ENCODE peak calls at places on chromosomes 1 and 21, in ten cellular contexts. K is fibroblast of mammary gland; W is GM10248; H is foreskin fibroblast; C is amniotic stem cell; U is B cell; Y is naive thymus-derived CD4-positive, alpha-beta T cell; N is IMR-90; I is mesendoderm; F is anterior cingulate cortex. L is an unnamed sample.

GRCh38 chr1:11285883-11286734 is 13.1 kb downstream of the UBIAD1 start:
- DNase-seq in W (no peak), N (peak), H (no peak), C (no peak), Y (no peak), K (peak), I (no peak), U (no peak), F (peak), L (no peak)

GRCh38 chr1:199129247-199129646 is 490.4 kb downstream of the PTPRC start:
- DNase-seq in Y (no peak), F (no peak), N (peak), I (no peak), H (no peak), U (no peak), C (no peak), W (no peak), K (peak), L (no peak)

GRCh38 chr1:51648180-51649109 is 31.6 kb downstream of the OSBPL9 start:
- DNase-seq in I (peak), W (no peak), U (no peak), K (peak), F (no peak), C (peak), Y (no peak), H (peak), N (peak), L (peak)

GRCh38 chr1:157287462-157287861 is 149.3 kb upstream of the ETV3 start:
- DNase-seq in U (no peak), Y (no peak), N (no peak), F (no peak), K (no peak), C (no peak), I (no peak), W (no peak), H (no peak), L (no peak)

GRCh38 chr1:26694185-26694572 is 1.6 kb upstream of the ARID1A start:
- DNase-seq in N (no peak), C (no peak), W (no peak), Y (no peak), U (no peak), H (no peak), I (peak), F (no peak), K (no peak), L (no peak)

GRCh38 chr1:53572061-53572801 is 113.0 kb downstream of the DMRTB1 start:
- DNase-seq in F (no peak), K (no peak), W (no peak), Y (no peak), U (no peak), H (peak), I (peak), N (peak), C (peak), L (no peak)

GRCh38 chr1:202586018-202586821 is 124.0 kb downstream of the SYT2 start:
- DNase-seq in H (no peak), N (peak), K (peak), W (no peak), F (no peak), U (peak), C (no peak), Y (no peak), I (peak), L (peak)

GRCh38 chr1:19210772-19211549 is 895 bp upstream of the UBR4 start:
- DNase-seq in F (no peak), U (no peak), W (no peak), I (peak), K (peak), H (no peak), Y (no peak), N (peak), C (no peak), L (no peak)

GRCh38 chr1:34268311-34269042 is 91.8 kb downstream of the C1orf94 start:
- DNase-seq in C (peak), U (no peak), W (no peak), I (peak), K (peak), N (peak), Y (no peak), F (peak), H (peak), L (no peak)

GRCh38 chr1:183209533-183210158 is 23.6 kb downstream of the LAMC2 start:
- DNase-seq in C (peak), U (no peak), I (peak), Y (no peak), N (peak), K (peak), W (peak), F (no peak), H (peak), L (no peak)

GRCh38 chr1:201970334-201971159 is 11.9 kb upstream of the RNPEP start:
- DNase-seq in U (no peak), I (no peak), F (no peak), H (no peak), N (peak), Y (no peak), C (no peak), W (no peak), K (peak), L (no peak)

GRCh38 chr1:25435315-25436103 is 4.8 kb downstream of the MACO1 start:
- DNase-seq in I (no peak), Y (no peak), F (no peak), N (no peak), K (peak), W (peak), C (no peak), H (no peak), U (no peak), L (no peak)

GRCh38 chr1:37394574-37395464 is 79.6 kb upstream of the ZC3H12A start:
- DNase-seq in I (peak), W (no peak), K (no peak), U (no peak), N (no peak), F (no peak), Y (no peak), H (no peak), C (no peak), L (no peak)

GRCh38 chr1:244057474-244058385 is 6.6 kb downstream of the ZBTB18 start:
- DNase-seq in F (no peak), U (no peak), K (no peak), W (no peak), I (peak), N (no peak), C (no peak), Y (no peak), H (no peak), L (no peak)

GRCh38 chr1:202994756-202995155 is 12.4 kb upstream of the TMEM183A start:
- DNase-seq in K (no peak), C (no peak), N (no peak), W (no peak), Y (no peak), H (no peak), U (no peak), I (no peak), F (no peak), L (no peak)

GRCh38 chr1:14866841-14867626 is 268.5 kb downstream of the KAZN start:
- DNase-seq in Y (no peak), F (no peak), H (no peak), W (no peak), N (no peak), C (no peak), U (no peak), K (no peak), I (no peak), L (no peak)

GRCh38 chr1:163162281-163162937 is 40.3 kb downstream of the RGS5 start:
- DNase-seq in W (no peak), C (no peak), I (no peak), H (peak), U (no peak), K (peak), N (peak), F (no peak), Y (no peak), L (no peak)

GRCh38 chr1:93816970-93817738 is 61.9 kb downstream of the DNTTIP2 start:
- DNase-seq in C (peak), K (peak), F (no peak), H (peak), Y (no peak), W (no peak), N (peak), I (peak), U (peak), L (peak)

GRCh38 chr1:29542476-29543015 is 306.2 kb downstream of the PTPRU start:
- DNase-seq in H (no peak), C (no peak), W (no peak), Y (no peak), N (no peak), U (no peak), F (no peak), K (no peak), I (no peak), L (no peak)

GRCh38 chr1:31712625-31713024 is 8.8 kb upstream of the COL16A1 start:
- DNase-seq in C (peak), K (peak), F (no peak), W (no peak), U (no peak), Y (no peak), N (peak), I (peak), H (peak), L (no peak)

GRCh38 chr21:46065993-46066842 is 31.7 kb upstream of the COL6A2 start:
- DNase-seq in I (no peak), C (no peak), W (no peak), N (peak), U (no peak), Y (no peak), F (no peak), K (no peak), H (no peak), L (no peak)

GRCh38 chr1:182909578-182909977 is 43.4 kb downstream of the SHCBP1L start:
- DNase-seq in C (no peak), U (no peak), N (no peak), I (no peak), F (no peak), K (no peak), H (no peak), W (no peak), Y (no peak), L (no peak)

GRCh38 chr21:43611598-43612369 is 47.5 kb downstream of the HSF2BP start:
- DNase-seq in I (peak), K (peak), C (no peak), N (peak), F (no peak), H (peak), U (peak), W (peak), Y (no peak), L (peak)

GRCh38 chr1:7424352-7424890 is 346.7 kb upstream of the VAMP3 start:
- DNase-seq in U (no peak), C (no peak), H (no peak), W (no peak), F (no peak), N (peak), I (no peak), K (no peak), Y (no peak), L (no peak)

GRCh38 chr1:9289090-9289534 is 3.6 kb upstream of the SPSB1 start:
- DNase-seq in W (peak), C (no peak), K (peak), I (peak), N (peak), Y (peak), H (peak), U (no peak), F (no peak), L (peak)

GRCh38 chr1:32201011-32201855 is 838 bp downstream of the CCDC28B start:
- DNase-seq in K (peak), I (peak), Y (peak), H (peak), W (peak), F (peak), C (peak), N (peak), U (peak), L (no peak)

GRCh38 chr1:62327360-62328051 is 8.3 kb upstream of the KANK4 start:
- DNase-seq in U (no peak), F (no peak), H (no peak), C (no peak), N (no peak), I (peak), K (no peak), Y (no peak), W (no peak), L (no peak)

GRCh38 chr21:46128106-46128982 is 27.0 kb downstream of the FTCD start:
- DNase-seq in N (no peak), H (peak), W (no peak), C (no peak), I (no peak), F (no peak), Y (no peak), K (peak), U (no peak), L (no peak)

GRCh38 chr1:6208723-6209660 is 3.1 kb downstream of the RNF207 start:
- DNase-seq in K (peak), Y (no peak), H (peak), C (no peak), N (peak), U (peak), W (peak), I (peak), F (peak), L (peak)

GRCh38 chr1:28173151-28173979 is 3.1 kb downstream of the PTAFR start:
- DNase-seq in I (peak), N (peak), H (no peak), U (no peak), Y (no peak), C (no peak), W (no peak), F (peak), K (peak), L (no peak)

GRCh38 chr1:117143856-117144255 is 22.3 kb upstream of the TRIM45 start:
- DNase-seq in I (no peak), N (no peak), F (no peak), Y (no peak), W (no peak), H (no peak), K (no peak), C (no peak), U (no peak), L (no peak)

GRCh38 chr1:26112407-26112775 is 767 bp downstream of the PDIK1L start:
- DNase-seq in N (no peak), F (no peak), Y (no peak), H (no peak), I (no peak), C (no peak), U (no peak), W (peak), K (no peak), L (peak)

L was measured in HL-60.